ENCODE peak calls at places on chromosomes 1 and 21, in five cellular contexts. One of them, this sample, is unnamed.

GRCh38 chr21:25639167-25639921 is at the start of gene JAM2:
- DNase-seq in left lung: peak; percentile 75
- DNase-seq in heart right ventricle: peak; percentile 59
- DNase-seq in lower lobe of right lung: peak; percentile 48
- DNase-seq in tibial nerve: peak; percentile 39
- DNase-seq in this sample: peak; percentile 47

GRCh38 chr1:40861227-40862003 is 748 bp downstream of the CITED4 start:
- DNase-seq in left lung: peak; percentile 88
- DNase-seq in heart right ventricle: peak; percentile 26
- DNase-seq in lower lobe of right lung: peak; percentile 69
- DNase-seq in tibial nerve: no peak
- DNase-seq in this sample: peak; percentile 59

GRCh38 chr1:103142466-103142865 is 34.1 kb upstream of the COL11A1 start:
- DNase-seq in left lung: no peak
- DNase-seq in heart right ventricle: no peak
- DNase-seq in lower lobe of right lung: no peak
- DNase-seq in tibial nerve: no peak
- DNase-seq in this sample: no peak

GRCh38 chr1:159009704-159010361 is at the start of gene IFI16:
- DNase-seq in left lung: no peak
- DNase-seq in heart right ventricle: peak; percentile 83
- DNase-seq in lower lobe of right lung: no peak
- DNase-seq in tibial nerve: peak; percentile 74
- DNase-seq in this sample: no peak

GRCh38 chr1:3890389-3891328 is 9.4 kb downstream of the C1orf174 start:
- DNase-seq in left lung: peak; percentile 31
- DNase-seq in heart right ventricle: no peak
- DNase-seq in lower lobe of right lung: peak; percentile 41
- DNase-seq in tibial nerve: no peak
- DNase-seq in this sample: no peak

GRCh38 chr1:154749078-154749760 is 120.9 kb downstream of the KCNN3 start:
- DNase-seq in left lung: no peak
- DNase-seq in heart right ventricle: no peak
- DNase-seq in lower lobe of right lung: no peak
- DNase-seq in tibial nerve: no peak
- DNase-seq in this sample: no peak

GRCh38 chr1:84888753-84889152 is 4.3 kb downstream of the LPAR3 start:
- DNase-seq in left lung: no peak
- DNase-seq in heart right ventricle: no peak
- DNase-seq in lower lobe of right lung: no peak
- DNase-seq in tibial nerve: no peak
- DNase-seq in this sample: no peak

GRCh38 chr1:5648410-5649165 is 343.6 kb downstream of the NPHP4 start:
- DNase-seq in left lung: no peak
- DNase-seq in heart right ventricle: no peak
- DNase-seq in lower lobe of right lung: no peak
- DNase-seq in tibial nerve: no peak
- DNase-seq in this sample: no peak

GRCh38 chr1:157691285-157691920 is 9.2 kb downstream of the FCRL3 start:
- DNase-seq in left lung: no peak
- DNase-seq in heart right ventricle: no peak
- DNase-seq in lower lobe of right lung: no peak
- DNase-seq in tibial nerve: no peak
- DNase-seq in this sample: no peak

GRCh38 chr1:151888972-151889570 is 20.2 kb downstream of the THEM4 start:
- DNase-seq in left lung: no peak
- DNase-seq in heart right ventricle: no peak
- DNase-seq in lower lobe of right lung: no peak
- DNase-seq in tibial nerve: no peak
- DNase-seq in this sample: no peak

GRCh38 chr1:62406576-62406975 is 30.3 kb upstream of the USP1 start:
- DNase-seq in left lung: no peak
- DNase-seq in heart right ventricle: no peak
- DNase-seq in lower lobe of right lung: no peak
- DNase-seq in tibial nerve: no peak
- DNase-seq in this sample: no peak

GRCh38 chr1:7988576-7988975 is 27.1 kb downstream of the PARK7 start:
- DNase-seq in left lung: no peak
- DNase-seq in heart right ventricle: no peak
- DNase-seq in lower lobe of right lung: no peak
- DNase-seq in tibial nerve: no peak
- DNase-seq in this sample: no peak

GRCh38 chr1:65813956-65814355 is 21.3 kb downstream of the PDE4B start:
- DNase-seq in left lung: no peak
- DNase-seq in heart right ventricle: no peak
- DNase-seq in lower lobe of right lung: no peak
- DNase-seq in tibial nerve: no peak
- DNase-seq in this sample: no peak

DNA sequence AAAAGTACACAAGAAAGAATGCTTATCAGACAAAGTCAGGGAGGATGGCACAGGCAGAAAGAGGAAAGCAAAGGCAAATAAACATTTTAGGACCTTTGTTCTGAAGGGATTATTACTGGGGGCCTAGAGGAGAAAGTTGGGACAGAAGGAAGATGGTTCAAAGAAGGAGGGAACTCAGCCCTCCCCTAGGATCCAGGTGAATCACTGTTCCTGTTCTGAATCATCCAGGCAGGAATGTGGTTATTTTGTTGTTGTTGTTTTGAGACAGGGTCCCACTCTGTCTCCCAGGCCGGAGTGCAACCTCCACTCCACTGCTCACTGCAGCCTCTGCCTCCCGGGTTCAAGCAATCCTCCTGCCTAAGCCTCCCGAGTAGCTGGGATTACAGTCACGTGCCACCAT is 38.5 kb upstream of the PSEN2 start:
- DNase-seq in left lung: no peak
- DNase-seq in heart right ventricle: no peak
- DNase-seq in lower lobe of right lung: no peak
- DNase-seq in tibial nerve: no peak
- DNase-seq in this sample: no peak
- TF ChIP-seq CTCF in left lung: no peak
- TF ChIP-seq CTCF in heart right ventricle: no peak
- TF ChIP-seq CTCF in lower lobe of right lung: no peak
- TF ChIP-seq CTCF in tibial nerve: no peak
- TF ChIP-seq CTCF in this sample: no peak

DNA sequence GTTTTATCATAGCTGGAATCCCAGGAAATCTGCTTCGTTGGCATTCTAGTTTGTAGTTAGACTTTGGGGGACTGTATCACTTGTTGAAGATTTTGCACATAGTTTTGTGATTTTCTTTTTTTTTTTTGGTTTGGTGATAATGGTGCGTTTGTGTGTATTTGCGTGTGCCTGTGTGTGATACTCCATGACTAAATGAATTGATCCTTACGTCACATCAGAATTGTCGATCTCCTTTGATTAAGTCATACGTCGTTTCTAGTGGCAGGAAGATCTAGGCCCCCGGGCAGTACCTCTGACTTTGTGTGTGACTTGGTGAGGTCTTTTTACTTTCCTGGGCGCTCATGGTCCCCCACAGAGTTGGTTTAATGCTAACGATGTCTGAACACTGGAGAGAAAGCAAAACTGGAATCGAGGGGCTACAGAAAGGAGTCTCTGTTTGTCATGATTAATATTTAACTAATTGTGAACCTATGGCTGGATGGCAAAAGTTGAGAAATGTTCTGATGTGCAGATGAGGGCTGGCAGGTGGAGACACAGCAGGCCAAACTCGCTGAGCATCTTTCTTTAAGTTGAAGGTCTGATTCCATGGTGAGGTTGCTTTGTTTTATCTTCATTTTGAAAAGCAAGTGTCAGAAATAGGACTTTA is 2.4 kb downstream of the RASSF5 start:
- DNase-seq in left lung: no peak
- DNase-seq in heart right ventricle: no peak
- DNase-seq in lower lobe of right lung: no peak
- DNase-seq in tibial nerve: no peak
- DNase-seq in this sample: no peak
- H3K27ac ChIP-seq in left lung: no peak overlapping the region
- H3K27ac ChIP-seq in heart right ventricle: no peak overlapping the region
- H3K27ac ChIP-seq in lower lobe of right lung: peak overlapping the region; percentile 4
- H3K27ac ChIP-seq in tibial nerve: peak overlapping the region; percentile 15
- H3K27ac ChIP-seq in this sample: no peak overlapping the region

GRCh38 chr21:33975548-33976081 is 60.0 kb upstream of the ATP5PO start:
- DNase-seq in left lung: no peak
- DNase-seq in heart right ventricle: no peak
- DNase-seq in lower lobe of right lung: no peak
- DNase-seq in tibial nerve: no peak
- DNase-seq in this sample: no peak
- H3K4me1 ChIP-seq in left lung: peaks cover 30% of the 10 kb centered on the region
- H3K4me1 ChIP-seq in heart right ventricle: peaks cover 4% of the 10 kb centered on the region
- H3K4me1 ChIP-seq in lower lobe of right lung: peaks cover 33% of the 10 kb centered on the region
- H3K4me1 ChIP-seq in tibial nerve: peaks cover 19% of the 10 kb centered on the region
- H3K4me1 ChIP-seq in this sample: peaks cover 13% of the 10 kb centered on the region

GRCh38 chr1:22291926-22292788 is 149.3 kb upstream of the WNT4 start:
- DNase-seq in left lung: peak; percentile 72
- DNase-seq in heart right ventricle: no peak
- DNase-seq in lower lobe of right lung: no peak
- DNase-seq in tibial nerve: no peak
- DNase-seq in this sample: no peak

GRCh38 chr1:22295856-22296255 is 153.0 kb upstream of the WNT4 start:
- DNase-seq in left lung: no peak
- DNase-seq in heart right ventricle: no peak
- DNase-seq in lower lobe of right lung: no peak
- DNase-seq in tibial nerve: no peak
- DNase-seq in this sample: no peak

GRCh38 chr1:22297999-22298398 is 153.7 kb upstream of the ZBTB40 start:
- DNase-seq in left lung: no peak
- DNase-seq in heart right ventricle: no peak
- DNase-seq in lower lobe of right lung: no peak
- DNase-seq in tibial nerve: no peak
- DNase-seq in this sample: no peak

GRCh38 chr1:22295396-22295795 is 152.5 kb upstream of the WNT4 start:
- DNase-seq in left lung: no peak
- DNase-seq in heart right ventricle: no peak
- DNase-seq in lower lobe of right lung: no peak
- DNase-seq in tibial nerve: no peak
- DNase-seq in this sample: no peak

GRCh38 chr1:22296701-22297591 is 154.0 kb upstream of the WNT4 start:
- DNase-seq in left lung: no peak
- DNase-seq in heart right ventricle: no peak
- DNase-seq in lower lobe of right lung: no peak
- DNase-seq in tibial nerve: no peak
- DNase-seq in this sample: no peak
- TF ChIP-seq CTCF in left lung: no peak
- TF ChIP-seq CTCF in heart right ventricle: no peak
- TF ChIP-seq CTCF in lower lobe of right lung: no peak
- TF ChIP-seq CTCF in tibial nerve: no peak
- TF ChIP-seq CTCF in this sample: no peak

GRCh38 chr1:91803847-91804545 is 82.0 kb downstream of the TGFBR3 start:
- DNase-seq in left lung: no peak
- DNase-seq in heart right ventricle: no peak
- DNase-seq in lower lobe of right lung: no peak
- DNase-seq in tibial nerve: no peak
- DNase-seq in this sample: no peak
- H3K27ac ChIP-seq in left lung: peak overlapping the region; percentile 2
- H3K27ac ChIP-seq in heart right ventricle: no peak overlapping the region
- H3K27ac ChIP-seq in lower lobe of right lung: peak overlapping the region; percentile 34
- H3K27ac ChIP-seq in tibial nerve: peak overlapping the region; percentile 74
- H3K27ac ChIP-seq in this sample: peak overlapping the region; percentile 42

DNA sequence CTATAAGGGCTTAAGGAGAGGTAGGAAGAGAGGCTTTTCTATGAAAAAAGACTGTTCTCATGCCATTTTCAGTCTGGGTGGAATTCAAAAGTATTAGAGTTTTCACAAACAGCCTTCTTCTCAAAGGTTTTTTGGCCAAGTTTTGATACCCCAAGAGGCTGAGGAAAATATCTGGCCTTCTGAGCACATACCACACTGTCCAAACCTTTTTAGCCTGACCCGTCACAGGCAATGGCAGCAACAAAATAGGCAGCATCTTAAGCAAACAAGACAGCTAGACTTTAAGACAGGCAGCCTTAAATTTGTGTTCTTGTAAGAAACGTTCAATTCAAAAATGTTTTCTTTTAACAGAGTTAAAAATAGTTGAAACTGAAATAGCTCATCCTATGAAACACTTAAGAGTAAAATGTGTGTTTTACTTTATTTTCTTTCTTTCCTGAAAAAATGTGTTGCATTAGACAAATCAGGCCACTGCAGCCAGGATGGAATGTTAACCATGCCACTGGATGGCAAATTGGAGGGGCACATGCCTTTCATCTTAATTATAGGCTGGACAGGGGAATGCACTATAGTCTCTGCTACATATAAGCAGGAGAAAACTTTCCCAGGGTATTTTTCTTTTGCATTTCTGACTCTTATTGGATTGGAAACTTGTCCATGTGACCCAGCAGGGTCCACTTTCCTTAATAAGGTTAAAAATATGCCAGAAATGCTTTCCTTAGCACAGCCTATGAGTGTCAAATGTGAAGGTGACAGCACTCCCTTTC is 315.0 kb downstream of the TGFB2 start:
- DNase-seq in left lung: no peak
- DNase-seq in heart right ventricle: no peak
- DNase-seq in lower lobe of right lung: no peak
- DNase-seq in tibial nerve: no peak
- DNase-seq in this sample: no peak
- H3K4me1 ChIP-seq in left lung: no peaks in the 10 kb centered on the region
- H3K4me1 ChIP-seq in heart right ventricle: no peaks in the 10 kb centered on the region
- H3K4me1 ChIP-seq in lower lobe of right lung: no peaks in the 10 kb centered on the region
- H3K4me1 ChIP-seq in tibial nerve: no peaks in the 10 kb centered on the region
- H3K4me1 ChIP-seq in this sample: peaks cover 10% of the 10 kb centered on the region

GRCh38 chr1:169105434-169106094 is 926 bp upstream of the ATP1B1 start:
- DNase-seq in left lung: peak; percentile 94
- DNase-seq in heart right ventricle: peak; percentile 66
- DNase-seq in lower lobe of right lung: peak; percentile 94
- DNase-seq in tibial nerve: no peak
- DNase-seq in this sample: peak; percentile 87
- TF ChIP-seq CTCF in left lung: no peak
- TF ChIP-seq CTCF in heart right ventricle: no peak
- TF ChIP-seq CTCF in lower lobe of right lung: no peak
- TF ChIP-seq CTCF in tibial nerve: no peak
- TF ChIP-seq CTCF in this sample: no peak

GRCh38 chr21:19855522-19855921 is 1142.7 kb upstream of the NCAM2 start:
- DNase-seq in left lung: peak; percentile 25
- DNase-seq in heart right ventricle: no peak
- DNase-seq in lower lobe of right lung: no peak
- DNase-seq in tibial nerve: no peak
- DNase-seq in this sample: no peak

GRCh38 chr21:19850157-19850556 is 1148.1 kb upstream of the NCAM2 start:
- DNase-seq in left lung: no peak
- DNase-seq in heart right ventricle: no peak
- DNase-seq in lower lobe of right lung: no peak
- DNase-seq in tibial nerve: no peak
- DNase-seq in this sample: no peak

GRCh38 chr21:19853709-19854575 is 1144.3 kb upstream of the NCAM2 start:
- DNase-seq in left lung: peak; percentile 68
- DNase-seq in heart right ventricle: no peak
- DNase-seq in lower lobe of right lung: no peak
- DNase-seq in tibial nerve: no peak
- DNase-seq in this sample: peak; percentile 35

GRCh38 chr21:19853061-19853460 is 1145.1 kb upstream of the NCAM2 start:
- DNase-seq in left lung: peak; percentile 57
- DNase-seq in heart right ventricle: no peak
- DNase-seq in lower lobe of right lung: no peak
- DNase-seq in tibial nerve: no peak
- DNase-seq in this sample: peak; percentile 34
- H3K27ac ChIP-seq in left lung: no peak overlapping the region
- H3K27ac ChIP-seq in heart right ventricle: no peak overlapping the region
- H3K27ac ChIP-seq in lower lobe of right lung: no peak overlapping the region
- H3K27ac ChIP-seq in tibial nerve: no peak overlapping the region
- H3K27ac ChIP-seq in this sample: no peak overlapping the region